ENCODE peak calls at places on chromosomes 6 and 20, in six cellular contexts. One of them, this sample, is unnamed.

GRCh38 chr6:125839879-125840278 is 49.1 kb downstream of the NCOA7 start:
- DNase-seq in iPS DF 19.7: no peak
- DNase-seq in left colon: no peak
- DNase-seq in iPS-NIHi11: no peak
- DNase-seq in stimulated activated CD8-positive, alpha-beta memory T cell treated with anti-CD3 and anti-CD28 coated beads, Interleukin-4, amount 100 ng/mL, for 24 hours: no peak
- DNase-seq in NCI-H774: no peak
- DNase-seq in this sample: no peak

GRCh38 chr20:51461306-51461705 is 81.2 kb downstream of the NFATC2 start:
- DNase-seq in left colon: no peak
- DNase-seq in iPS-NIHi11: no peak
- DNase-seq in iPS DF 19.7: no peak
- DNase-seq in stimulated activated CD8-positive, alpha-beta memory T cell treated with anti-CD3 and anti-CD28 coated beads, Interleukin-4, amount 100 ng/mL, for 24 hours: no peak
- DNase-seq in NCI-H774: no peak
- DNase-seq in this sample: no peak

GRCh38 chr6:80060774-80061173 is 45.7 kb upstream of the BCKDHB start:
- DNase-seq in iPS DF 19.7: no peak
- DNase-seq in stimulated activated CD8-positive, alpha-beta memory T cell treated with anti-CD3 and anti-CD28 coated beads, Interleukin-4, amount 100 ng/mL, for 24 hours: no peak
- DNase-seq in left colon: no peak
- DNase-seq in NCI-H774: no peak
- DNase-seq in iPS-NIHi11: no peak
- DNase-seq in this sample: no peak

GRCh38 chr6:43628392-43629103 is 516 bp downstream of the GTPBP2 start:
- DNase-seq in NCI-H774: peak; percentile 37
- DNase-seq in iPS-NIHi11: peak; percentile 84
- DNase-seq in stimulated activated CD8-positive, alpha-beta memory T cell treated with anti-CD3 and anti-CD28 coated beads, Interleukin-4, amount 100 ng/mL, for 24 hours: peak; percentile 24
- DNase-seq in left colon: peak; percentile 65
- DNase-seq in iPS DF 19.7: no peak
- DNase-seq in this sample: peak; percentile 51

GRCh38 chr6:6866656-6867390 is 240.9 kb upstream of the RREB1 start:
- DNase-seq in left colon: no peak
- DNase-seq in iPS DF 19.7: no peak
- DNase-seq in iPS-NIHi11: no peak
- DNase-seq in NCI-H774: no peak
- DNase-seq in stimulated activated CD8-positive, alpha-beta memory T cell treated with anti-CD3 and anti-CD28 coated beads, Interleukin-4, amount 100 ng/mL, for 24 hours: no peak
- DNase-seq in this sample: no peak

GRCh38 chr20:21053002-21053762 is 53.0 kb downstream of the LINC00237 start:
- DNase-seq in iPS DF 19.7: no peak
- DNase-seq in stimulated activated CD8-positive, alpha-beta memory T cell treated with anti-CD3 and anti-CD28 coated beads, Interleukin-4, amount 100 ng/mL, for 24 hours: no peak
- DNase-seq in iPS-NIHi11: peak; percentile 42
- DNase-seq in NCI-H774: no peak
- DNase-seq in left colon: no peak
- DNase-seq in this sample: peak; percentile 40

GRCh38 chr6:82371799-82372508 is 8.3 kb downstream of the TPBG start:
- DNase-seq in iPS DF 19.7: no peak
- DNase-seq in iPS-NIHi11: no peak
- DNase-seq in stimulated activated CD8-positive, alpha-beta memory T cell treated with anti-CD3 and anti-CD28 coated beads, Interleukin-4, amount 100 ng/mL, for 24 hours: no peak
- DNase-seq in NCI-H774: no peak
- DNase-seq in left colon: no peak
- DNase-seq in this sample: no peak

GRCh38 chr6:157036245-157036681 is 259.1 kb downstream of the ARID1B start:
- DNase-seq in left colon: no peak
- DNase-seq in iPS DF 19.7: no peak
- DNase-seq in stimulated activated CD8-positive, alpha-beta memory T cell treated with anti-CD3 and anti-CD28 coated beads, Interleukin-4, amount 100 ng/mL, for 24 hours: no peak
- DNase-seq in NCI-H774: no peak
- DNase-seq in iPS-NIHi11: peak; percentile 35
- DNase-seq in this sample: peak; percentile 66

GRCh38 chr6:42124223-42124836 is 18.1 kb downstream of the C6orf132 start:
- DNase-seq in iPS DF 19.7: no peak
- DNase-seq in iPS-NIHi11: no peak
- DNase-seq in stimulated activated CD8-positive, alpha-beta memory T cell treated with anti-CD3 and anti-CD28 coated beads, Interleukin-4, amount 100 ng/mL, for 24 hours: no peak
- DNase-seq in NCI-H774: no peak
- DNase-seq in left colon: no peak
- DNase-seq in this sample: no peak

GRCh38 chr20:16641511-16641910 is 68.3 kb upstream of the KIF16B start:
- DNase-seq in iPS-NIHi11: no peak
- DNase-seq in NCI-H774: no peak
- DNase-seq in left colon: no peak
- DNase-seq in stimulated activated CD8-positive, alpha-beta memory T cell treated with anti-CD3 and anti-CD28 coated beads, Interleukin-4, amount 100 ng/mL, for 24 hours: no peak
- DNase-seq in iPS DF 19.7: no peak
- DNase-seq in this sample: no peak

GRCh38 chr6:133568970-133569889 is 319.7 kb upstream of the TCF21 start:
- DNase-seq in iPS-NIHi11: peak; percentile 64
- DNase-seq in stimulated activated CD8-positive, alpha-beta memory T cell treated with anti-CD3 and anti-CD28 coated beads, Interleukin-4, amount 100 ng/mL, for 24 hours: no peak
- DNase-seq in left colon: no peak
- DNase-seq in NCI-H774: peak; percentile 74
- DNase-seq in iPS DF 19.7: no peak
- DNase-seq in this sample: peak; percentile 58

GRCh38 chr6:52551483-52552277 is 25.2 kb downstream of the TRAM2 start:
- DNase-seq in iPS DF 19.7: no peak
- DNase-seq in NCI-H774: peak; percentile 62
- DNase-seq in stimulated activated CD8-positive, alpha-beta memory T cell treated with anti-CD3 and anti-CD28 coated beads, Interleukin-4, amount 100 ng/mL, for 24 hours: no peak
- DNase-seq in left colon: peak; percentile 51
- DNase-seq in iPS-NIHi11: peak; percentile 64
- DNase-seq in this sample: no peak

GRCh38 chr6:54847799-54848597 is 1.4 kb downstream of the FAM83B start:
- DNase-seq in stimulated activated CD8-positive, alpha-beta memory T cell treated with anti-CD3 and anti-CD28 coated beads, Interleukin-4, amount 100 ng/mL, for 24 hours: no peak
- DNase-seq in iPS-NIHi11: no peak
- DNase-seq in iPS DF 19.7: no peak
- DNase-seq in NCI-H774: no peak
- DNase-seq in left colon: no peak
- DNase-seq in this sample: no peak

GRCh38 chr20:23226612-23227265 is 123.9 kb upstream of the NXT1 start:
- DNase-seq in left colon: no peak
- DNase-seq in NCI-H774: no peak
- DNase-seq in stimulated activated CD8-positive, alpha-beta memory T cell treated with anti-CD3 and anti-CD28 coated beads, Interleukin-4, amount 100 ng/mL, for 24 hours: no peak
- DNase-seq in iPS-NIHi11: no peak
- DNase-seq in iPS DF 19.7: no peak
- DNase-seq in this sample: no peak

GRCh38 chr20:25230177-25230831 is 17.6 kb upstream of the PYGB start:
- DNase-seq in NCI-H774: no peak
- DNase-seq in iPS-NIHi11: no peak
- DNase-seq in left colon: no peak
- DNase-seq in iPS DF 19.7: no peak
- DNase-seq in stimulated activated CD8-positive, alpha-beta memory T cell treated with anti-CD3 and anti-CD28 coated beads, Interleukin-4, amount 100 ng/mL, for 24 hours: no peak
- DNase-seq in this sample: no peak

GRCh38 chr6:136510782-136511181 is 39.4 kb downstream of the MAP7 start:
- DNase-seq in stimulated activated CD8-positive, alpha-beta memory T cell treated with anti-CD3 and anti-CD28 coated beads, Interleukin-4, amount 100 ng/mL, for 24 hours: no peak
- DNase-seq in iPS DF 19.7: no peak
- DNase-seq in NCI-H774: no peak
- DNase-seq in iPS-NIHi11: no peak
- DNase-seq in left colon: no peak
- DNase-seq in this sample: no peak

GRCh38 chr20:19322061-19322985 is 109.9 kb downstream of the SLC24A3 start:
- DNase-seq in left colon: no peak
- DNase-seq in iPS-NIHi11: no peak
- DNase-seq in NCI-H774: no peak
- DNase-seq in stimulated activated CD8-positive, alpha-beta memory T cell treated with anti-CD3 and anti-CD28 coated beads, Interleukin-4, amount 100 ng/mL, for 24 hours: no peak
- DNase-seq in iPS DF 19.7: no peak
- DNase-seq in this sample: no peak

GRCh38 chr6:163086563-163086895 is 328.0 kb upstream of the QKI start:
- DNase-seq in NCI-H774: no peak
- DNase-seq in stimulated activated CD8-positive, alpha-beta memory T cell treated with anti-CD3 and anti-CD28 coated beads, Interleukin-4, amount 100 ng/mL, for 24 hours: no peak
- DNase-seq in iPS-NIHi11: no peak
- DNase-seq in iPS DF 19.7: no peak
- DNase-seq in left colon: no peak
- DNase-seq in this sample: no peak

GRCh38 chr20:34473262-34473883 is 42.8 kb upstream of the DYNLRB1 start:
- DNase-seq in stimulated activated CD8-positive, alpha-beta memory T cell treated with anti-CD3 and anti-CD28 coated beads, Interleukin-4, amount 100 ng/mL, for 24 hours: peak; percentile 11
- DNase-seq in iPS DF 19.7: no peak
- DNase-seq in iPS-NIHi11: peak; percentile 45
- DNase-seq in left colon: peak; percentile 55
- DNase-seq in NCI-H774: no peak
- DNase-seq in this sample: peak; percentile 35

GRCh38 chr6:148972481-148972880 is 225.7 kb downstream of the UST start:
- DNase-seq in stimulated activated CD8-positive, alpha-beta memory T cell treated with anti-CD3 and anti-CD28 coated beads, Interleukin-4, amount 100 ng/mL, for 24 hours: peak; percentile 24
- DNase-seq in iPS DF 19.7: peak; percentile 76
- DNase-seq in left colon: peak; percentile 79
- DNase-seq in NCI-H774: peak; percentile 92
- DNase-seq in iPS-NIHi11: peak; percentile 88
- DNase-seq in this sample: no peak

GRCh38 chr6:6851059-6851658 is 256.6 kb upstream of the RREB1 start:
- DNase-seq in left colon: no peak
- DNase-seq in NCI-H774: no peak
- DNase-seq in stimulated activated CD8-positive, alpha-beta memory T cell treated with anti-CD3 and anti-CD28 coated beads, Interleukin-4, amount 100 ng/mL, for 24 hours: no peak
- DNase-seq in iPS DF 19.7: no peak
- DNase-seq in iPS-NIHi11: peak; percentile 60
- DNase-seq in this sample: peak; percentile 43

GRCh38 chr6:41589223-41589622 is 43.0 kb downstream of the FOXP4 start:
- DNase-seq in iPS-NIHi11: no peak
- DNase-seq in iPS DF 19.7: no peak
- DNase-seq in NCI-H774: no peak
- DNase-seq in left colon: no peak
- DNase-seq in stimulated activated CD8-positive, alpha-beta memory T cell treated with anti-CD3 and anti-CD28 coated beads, Interleukin-4, amount 100 ng/mL, for 24 hours: no peak
- DNase-seq in this sample: no peak

GRCh38 chr20:38428800-38429199 is 6.3 kb downstream of the SNHG17 start:
- DNase-seq in stimulated activated CD8-positive, alpha-beta memory T cell treated with anti-CD3 and anti-CD28 coated beads, Interleukin-4, amount 100 ng/mL, for 24 hours: no peak
- DNase-seq in iPS DF 19.7: no peak
- DNase-seq in left colon: no peak
- DNase-seq in iPS-NIHi11: no peak
- DNase-seq in NCI-H774: no peak
- DNase-seq in this sample: no peak

GRCh38 chr6:168683621-168684020 is 242.6 kb downstream of the SMOC2 start:
- DNase-seq in NCI-H774: no peak
- DNase-seq in iPS-NIHi11: no peak
- DNase-seq in iPS DF 19.7: no peak
- DNase-seq in left colon: no peak
- DNase-seq in stimulated activated CD8-positive, alpha-beta memory T cell treated with anti-CD3 and anti-CD28 coated beads, Interleukin-4, amount 100 ng/mL, for 24 hours: no peak
- DNase-seq in this sample: peak; percentile 6

GRCh38 chr20:39691151-39691862 is 729.2 kb downstream of the DHX35 start:
- DNase-seq in iPS-NIHi11: no peak
- DNase-seq in left colon: no peak
- DNase-seq in iPS DF 19.7: no peak
- DNase-seq in NCI-H774: no peak
- DNase-seq in stimulated activated CD8-positive, alpha-beta memory T cell treated with anti-CD3 and anti-CD28 coated beads, Interleukin-4, amount 100 ng/mL, for 24 hours: no peak
- DNase-seq in this sample: no peak

GRCh38 chr6:134060491-134061106 is 8.2 kb upstream of the SLC2A12 start:
- DNase-seq in stimulated activated CD8-positive, alpha-beta memory T cell treated with anti-CD3 and anti-CD28 coated beads, Interleukin-4, amount 100 ng/mL, for 24 hours: no peak
- DNase-seq in NCI-H774: no peak
- DNase-seq in left colon: no peak
- DNase-seq in iPS DF 19.7: no peak
- DNase-seq in iPS-NIHi11: peak; percentile 53
- DNase-seq in this sample: no peak

GRCh38 chr6:90428514-90428913 is 131.9 kb upstream of the BACH2 start:
- DNase-seq in stimulated activated CD8-positive, alpha-beta memory T cell treated with anti-CD3 and anti-CD28 coated beads, Interleukin-4, amount 100 ng/mL, for 24 hours: no peak
- DNase-seq in left colon: no peak
- DNase-seq in iPS-NIHi11: no peak
- DNase-seq in NCI-H774: no peak
- DNase-seq in iPS DF 19.7: no peak
- DNase-seq in this sample: no peak

GRCh38 chr20:63494420-63495166 is 4.3 kb downstream of the EEF1A2 start:
- DNase-seq in stimulated activated CD8-positive, alpha-beta memory T cell treated with anti-CD3 and anti-CD28 coated beads, Interleukin-4, amount 100 ng/mL, for 24 hours: no peak
- DNase-seq in left colon: no peak
- DNase-seq in NCI-H774: no peak
- DNase-seq in iPS-NIHi11: peak; percentile 4
- DNase-seq in iPS DF 19.7: no peak
- DNase-seq in this sample: no peak